ENCODE peak calls at places on chromosomes 16 and 17, in six cellular contexts. One of them, this sample, is unnamed.
A peak's percentile ranks its signal among the peaks of the same experiment; 100 is the strongest.

GRCh38 chr16:53502331-53503269 is at the start of gene AKTIP:
- DNase-seq in heart left ventricle: peak; percentile 35
- DNase-seq in esophagus muscularis mucosa: peak; percentile 91
- DNase-seq in ovary: no peak
- DNase-seq in Peyer's patch: peak; percentile 68
- DNase-seq in HepG2: no peak
- DNase-seq in this sample: peak; percentile 82

GRCh38 chr17:70520447-70520846 is 351.1 kb downstream of the KCNJ2 start:
- DNase-seq in heart left ventricle: no peak
- DNase-seq in esophagus muscularis mucosa: no peak
- DNase-seq in ovary: no peak
- DNase-seq in Peyer's patch: no peak
- DNase-seq in HepG2: no peak
- DNase-seq in this sample: no peak

GRCh38 chr16:68234188-68235104 is 1.5 kb downstream of the ESRP2 start:
- DNase-seq in heart left ventricle: peak; percentile 23
- DNase-seq in esophagus muscularis mucosa: no peak
- DNase-seq in ovary: peak; percentile 45
- DNase-seq in Peyer's patch: peak; percentile 89
- DNase-seq in HepG2: peak; percentile 85
- DNase-seq in this sample: peak; percentile 96

GRCh38 chr16:83954577-83955016 is 1.6 kb downstream of the OSGIN1 start:
- DNase-seq in heart left ventricle: peak; percentile 62
- DNase-seq in esophagus muscularis mucosa: no peak
- DNase-seq in ovary: no peak
- DNase-seq in Peyer's patch: peak; percentile 78
- DNase-seq in HepG2: peak; percentile 85
- DNase-seq in this sample: peak; percentile 90

GRCh38 chr16:10088380-10088793 is 93.8 kb downstream of the GRIN2A start:
- DNase-seq in heart left ventricle: peak; percentile 16
- DNase-seq in esophagus muscularis mucosa: no peak
- DNase-seq in ovary: no peak
- DNase-seq in Peyer's patch: no peak
- DNase-seq in HepG2: no peak
- DNase-seq in this sample: no peak

GRCh38 chr16:72371307-72372081 is 199.5 kb upstream of the PMFBP1 start:
- DNase-seq in heart left ventricle: no peak
- DNase-seq in esophagus muscularis mucosa: no peak
- DNase-seq in ovary: no peak
- DNase-seq in Peyer's patch: no peak
- DNase-seq in HepG2: no peak
- DNase-seq in this sample: no peak

GRCh38 chr17:6455321-6455705 is 11.1 kb downstream of the PIMREG start:
- DNase-seq in heart left ventricle: no peak
- DNase-seq in esophagus muscularis mucosa: no peak
- DNase-seq in ovary: peak; percentile 51
- DNase-seq in Peyer's patch: peak; percentile 63
- DNase-seq in HepG2: no peak
- DNase-seq in this sample: peak; percentile 87

GRCh38 chr16:47622666-47623176 is 161.6 kb downstream of the PHKB start:
- DNase-seq in heart left ventricle: no peak
- DNase-seq in esophagus muscularis mucosa: no peak
- DNase-seq in ovary: no peak
- DNase-seq in Peyer's patch: no peak
- DNase-seq in HepG2: no peak
- DNase-seq in this sample: no peak

GRCh38 chr17:163514-164103 is 17.8 kb downstream of the DOC2B start:
- DNase-seq in heart left ventricle: no peak
- DNase-seq in esophagus muscularis mucosa: no peak
- DNase-seq in ovary: no peak
- DNase-seq in Peyer's patch: no peak
- DNase-seq in HepG2: peak; percentile 21
- DNase-seq in this sample: no peak

GRCh38 chr17:83024205-83024971 is 55.0 kb upstream of the METRNL start:
- DNase-seq in heart left ventricle: no peak
- DNase-seq in esophagus muscularis mucosa: no peak
- DNase-seq in ovary: no peak
- DNase-seq in Peyer's patch: no peak
- DNase-seq in HepG2: no peak
- DNase-seq in this sample: no peak

GRCh38 chr16:1525871-1526607 is 7.4 kb upstream of the TMEM204 start:
- DNase-seq in heart left ventricle: no peak
- DNase-seq in esophagus muscularis mucosa: no peak
- DNase-seq in ovary: no peak
- DNase-seq in Peyer's patch: no peak
- DNase-seq in HepG2: no peak
- DNase-seq in this sample: no peak

GRCh38 chr16:86072328-86073102 is 173.6 kb downstream of the IRF8 start:
- DNase-seq in heart left ventricle: peak; percentile 53
- DNase-seq in esophagus muscularis mucosa: no peak
- DNase-seq in ovary: peak; percentile 62
- DNase-seq in Peyer's patch: peak; percentile 65
- DNase-seq in HepG2: peak; percentile 41
- DNase-seq in this sample: no peak

GRCh38 chr16:25109643-25110042 is 1.9 kb upstream of the LCMT1 start:
- DNase-seq in heart left ventricle: peak; percentile 64
- DNase-seq in esophagus muscularis mucosa: no peak
- DNase-seq in ovary: no peak
- DNase-seq in Peyer's patch: peak; percentile 61
- DNase-seq in HepG2: peak; percentile 74
- DNase-seq in this sample: peak; percentile 23

GRCh38 chr16:79317521-79317920 is 283.0 kb downstream of the MAF start:
- DNase-seq in heart left ventricle: no peak
- DNase-seq in esophagus muscularis mucosa: no peak
- DNase-seq in ovary: no peak
- DNase-seq in Peyer's patch: no peak
- DNase-seq in HepG2: no peak
- DNase-seq in this sample: no peak

GRCh38 chr16:27483083-27483437 is 66.7 kb downstream of the GTF3C1 start:
- DNase-seq in heart left ventricle: no peak
- DNase-seq in esophagus muscularis mucosa: no peak
- DNase-seq in ovary: no peak
- DNase-seq in Peyer's patch: no peak
- DNase-seq in HepG2: no peak
- DNase-seq in this sample: no peak

GRCh38 chr16:79587897-79588296 is 12.6 kb downstream of the MAF start:
- DNase-seq in heart left ventricle: no peak
- DNase-seq in esophagus muscularis mucosa: no peak
- DNase-seq in ovary: no peak
- DNase-seq in Peyer's patch: no peak
- DNase-seq in HepG2: no peak
- DNase-seq in this sample: no peak

GRCh38 chr16:87436225-87437172 is 44.4 kb downstream of the MAP1LC3B start:
- DNase-seq in heart left ventricle: no peak
- DNase-seq in esophagus muscularis mucosa: no peak
- DNase-seq in ovary: peak; percentile 72
- DNase-seq in Peyer's patch: no peak
- DNase-seq in HepG2: no peak
- DNase-seq in this sample: peak; percentile 58

GRCh38 chr17:80970044-80970761 is 21.4 kb upstream of the CHMP6 start:
- DNase-seq in heart left ventricle: no peak
- DNase-seq in esophagus muscularis mucosa: no peak
- DNase-seq in ovary: peak; percentile 57
- DNase-seq in Peyer's patch: no peak
- DNase-seq in HepG2: no peak
- DNase-seq in this sample: no peak

GRCh38 chr16:30528799-30529457 is 2.6 kb upstream of the ZNF768 start:
- DNase-seq in heart left ventricle: no peak
- DNase-seq in esophagus muscularis mucosa: no peak
- DNase-seq in ovary: no peak
- DNase-seq in Peyer's patch: no peak
- DNase-seq in HepG2: no peak
- DNase-seq in this sample: no peak

GRCh38 chr16:70588565-70588964 is 57.8 kb upstream of the IL34 start:
- DNase-seq in heart left ventricle: no peak
- DNase-seq in esophagus muscularis mucosa: no peak
- DNase-seq in ovary: no peak
- DNase-seq in Peyer's patch: no peak
- DNase-seq in HepG2: no peak
- DNase-seq in this sample: no peak

GRCh38 chr16:79055251-79055972 is 545.1 kb downstream of the MAF start:
- DNase-seq in heart left ventricle: no peak
- DNase-seq in esophagus muscularis mucosa: no peak
- DNase-seq in ovary: no peak
- DNase-seq in Peyer's patch: no peak
- DNase-seq in HepG2: no peak
- DNase-seq in this sample: no peak

GRCh38 chr17:82491196-82491530 is 28.4 kb upstream of the FOXK2 start:
- DNase-seq in heart left ventricle: no peak
- DNase-seq in esophagus muscularis mucosa: no peak
- DNase-seq in ovary: no peak
- DNase-seq in Peyer's patch: no peak
- DNase-seq in HepG2: no peak
- DNase-seq in this sample: no peak

GRCh38 chr16:53753431-53753830 is 49.5 kb downstream of the FTO start:
- DNase-seq in heart left ventricle: no peak
- DNase-seq in esophagus muscularis mucosa: no peak
- DNase-seq in ovary: no peak
- DNase-seq in Peyer's patch: no peak
- DNase-seq in HepG2: no peak
- DNase-seq in this sample: no peak

GRCh38 chr17:78338860-78339259 is 21.0 kb downstream of the SOCS3 start:
- DNase-seq in heart left ventricle: no peak
- DNase-seq in esophagus muscularis mucosa: no peak
- DNase-seq in ovary: no peak
- DNase-seq in Peyer's patch: no peak
- DNase-seq in HepG2: no peak
- DNase-seq in this sample: peak; percentile 60

GRCh38 chr16:50360779-50361178 is 8.0 kb downstream of the BRD7 start:
- DNase-seq in heart left ventricle: no peak
- DNase-seq in esophagus muscularis mucosa: no peak
- DNase-seq in ovary: no peak
- DNase-seq in Peyer's patch: no peak
- DNase-seq in HepG2: no peak
- DNase-seq in this sample: no peak

GRCh38 chr17:26775219-26775822 is 518.6 kb upstream of the WSB1 start:
- DNase-seq in heart left ventricle: no peak
- DNase-seq in esophagus muscularis mucosa: no peak
- DNase-seq in ovary: no peak
- DNase-seq in Peyer's patch: no peak
- DNase-seq in HepG2: no peak
- DNase-seq in this sample: no peak

GRCh38 chr17:10768766-10769383 is 35.0 kb downstream of the TMEM238L start:
- DNase-seq in heart left ventricle: no peak
- DNase-seq in esophagus muscularis mucosa: no peak
- DNase-seq in ovary: no peak
- DNase-seq in Peyer's patch: no peak
- DNase-seq in HepG2: no peak
- DNase-seq in this sample: no peak

GRCh38 chr17:77125432-77125901 is 15.3 kb upstream of the SEC14L1 start:
- DNase-seq in heart left ventricle: no peak
- DNase-seq in esophagus muscularis mucosa: no peak
- DNase-seq in ovary: no peak
- DNase-seq in Peyer's patch: no peak
- DNase-seq in HepG2: peak; percentile 67
- DNase-seq in this sample: no peak

GRCh38 chr16:21554795-21555585 is 44.4 kb upstream of the METTL9 start:
- DNase-seq in heart left ventricle: peak; percentile 88
- DNase-seq in esophagus muscularis mucosa: peak; percentile 98
- DNase-seq in ovary: peak; percentile 92
- DNase-seq in Peyer's patch: peak; percentile 93
- DNase-seq in HepG2: peak; percentile 83
- DNase-seq in this sample: peak; percentile 85

GRCh38 chr17:65514541-65514940 is 46.9 kb downstream of the AXIN2 start:
- DNase-seq in heart left ventricle: no peak
- DNase-seq in esophagus muscularis mucosa: no peak
- DNase-seq in ovary: no peak
- DNase-seq in Peyer's patch: no peak
- DNase-seq in HepG2: no peak
- DNase-seq in this sample: no peak

DNA sequence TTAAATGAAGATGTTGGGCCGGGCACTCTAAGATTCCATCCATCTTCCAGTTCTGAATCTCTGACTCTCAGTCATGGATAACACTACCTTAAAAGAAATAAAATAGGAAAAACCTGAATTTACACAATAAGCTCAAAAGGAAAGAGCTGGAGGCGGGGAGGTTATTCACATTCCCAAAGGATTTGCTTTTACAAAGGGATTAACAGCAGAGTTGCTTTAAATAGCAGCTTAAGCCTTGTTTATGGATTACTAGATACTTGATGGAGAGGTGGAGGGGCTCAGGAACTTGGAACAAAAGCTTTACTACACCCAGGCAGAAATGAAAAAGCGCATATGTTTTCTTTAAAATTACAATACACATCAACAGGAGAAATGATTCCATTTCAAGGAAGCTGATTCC is 84.5 kb downstream of the XYLT1 start:
- DNase-seq in heart left ventricle: no peak
- DNase-seq in esophagus muscularis mucosa: no peak
- DNase-seq in ovary: no peak
- DNase-seq in Peyer's patch: no peak
- DNase-seq in HepG2: no peak
- DNase-seq in this sample: no peak
- H3K4me1 ChIP-seq in heart left ventricle: no peaks in the 10 kb centered on the region
- H3K4me1 ChIP-seq in esophagus muscularis mucosa: peaks cover 88% of the 10 kb centered on the region
- H3K4me1 ChIP-seq in ovary: no peaks in the 10 kb centered on the region
- H3K4me1 ChIP-seq in Peyer's patch: no peaks in the 10 kb centered on the region
- H3K4me1 ChIP-seq in HepG2: no peaks in the 10 kb centered on the region
- H3K4me1 ChIP-seq in this sample: peaks cover 7% of the 10 kb centered on the region

DNA sequence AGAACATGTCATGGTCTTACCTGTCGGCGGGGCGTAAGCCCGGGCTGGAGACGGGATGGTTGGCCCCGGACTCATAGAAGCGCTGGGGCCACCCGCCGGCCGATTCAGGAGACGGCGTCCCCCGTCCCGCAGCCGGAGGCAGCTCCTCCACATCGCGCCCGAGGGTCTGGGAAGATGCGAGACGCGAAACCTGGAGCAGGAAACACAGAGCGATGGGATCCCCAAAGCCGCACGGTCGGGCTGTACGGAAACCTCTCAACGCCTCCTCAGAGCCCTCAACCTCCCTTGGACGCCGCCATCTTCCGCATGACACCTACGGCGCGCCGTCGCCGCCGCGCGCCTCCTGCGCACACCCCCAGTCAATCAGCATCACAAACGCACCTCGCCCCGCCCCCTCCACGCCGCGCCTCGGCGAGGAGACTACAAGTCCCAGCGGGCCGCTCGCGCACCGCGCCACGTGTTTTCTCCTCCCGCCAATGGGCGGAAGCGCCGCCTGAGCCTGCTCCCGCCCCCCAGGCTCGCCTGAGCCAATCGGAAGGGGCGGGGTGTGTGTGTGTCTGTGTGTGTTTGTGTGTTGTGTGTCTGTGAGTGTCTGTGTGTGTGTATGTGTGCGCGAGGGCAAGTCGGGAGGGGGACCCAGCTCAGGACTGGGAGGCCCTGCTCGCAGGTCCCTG is at the start of the genes ATPAF2 and GID4:
- DNase-seq in heart left ventricle: peak; percentile 99
- DNase-seq in esophagus muscularis mucosa: peak; percentile 100
- DNase-seq in ovary: peak; percentile 100
- DNase-seq in Peyer's patch: peak; percentile 100
- DNase-seq in HepG2: peak; percentile 96
- DNase-seq in this sample: peak; percentile 100
- TF ChIP-seq POLR2A in heart left ventricle: no peak
- TF ChIP-seq POLR2A in esophagus muscularis mucosa: no peak
- TF ChIP-seq POLR2A in ovary: peak; percentile 18
- TF ChIP-seq POLR2A in Peyer's patch: no peak
- TF ChIP-seq POLR2A in HepG2: peak; percentile 83
- TF ChIP-seq POLR2A in this sample: no peak

GRCh38 chr17:8466466-8466865 is 30.8 kb downstream of the NDEL1 start:
- DNase-seq in heart left ventricle: no peak
- DNase-seq in esophagus muscularis mucosa: no peak
- DNase-seq in ovary: no peak
- DNase-seq in Peyer's patch: no peak
- DNase-seq in HepG2: no peak
- DNase-seq in this sample: no peak
- H3K4me1 ChIP-seq in heart left ventricle: peaks cover 27% of the 10 kb centered on the region
- H3K4me1 ChIP-seq in esophagus muscularis mucosa: peaks cover 40% of the 10 kb centered on the region
- H3K4me1 ChIP-seq in ovary: peaks cover 19% of the 10 kb centered on the region
- H3K4me1 ChIP-seq in Peyer's patch: no peaks in the 10 kb centered on the region
- H3K4me1 ChIP-seq in HepG2: peaks cover 40% of the 10 kb centered on the region
- H3K4me1 ChIP-seq in this sample: peaks cover 19% of the 10 kb centered on the region

GRCh38 chr16:14314116-14314515 is 243.0 kb downstream of the MRTFB start:
- DNase-seq in heart left ventricle: no peak
- DNase-seq in esophagus muscularis mucosa: no peak
- DNase-seq in ovary: no peak
- DNase-seq in Peyer's patch: no peak
- DNase-seq in HepG2: no peak
- DNase-seq in this sample: no peak
- TF ChIP-seq POLR2A in heart left ventricle: no peak
- TF ChIP-seq POLR2A in esophagus muscularis mucosa: no peak
- TF ChIP-seq POLR2A in ovary: no peak
- TF ChIP-seq POLR2A in Peyer's patch: no peak
- TF ChIP-seq POLR2A in HepG2: no peak
- TF ChIP-seq POLR2A in this sample: no peak